ENCODE peak calls at places on chromosomes 1 and 21, in nine cellular contexts. One of them, this sample, is unnamed.

GRCh38 chr21:35048183-35048601 is 910 bp downstream of the RUNX1 start:
- DNase-seq in fibroblast of pulmonary artery: no peak
- DNase-seq in lower leg skin: no peak
- DNase-seq in thoracic aorta: no peak
- DNase-seq in CD8-positive, alpha-beta T cell: peak
- DNase-seq in OCI-LY7: peak
- DNase-seq in cardiac muscle cell: no peak
- DNase-seq in choroid plexus epithelial cell: no peak
- DNase-seq in neural progenitor cell: peak
- DNase-seq in this sample: no peak

GRCh38 chr21:16968436-16968835 is 544.4 kb upstream of the CXADR start:
- DNase-seq in fibroblast of pulmonary artery: no peak
- DNase-seq in lower leg skin: no peak
- DNase-seq in thoracic aorta: no peak
- DNase-seq in CD8-positive, alpha-beta T cell: no peak
- DNase-seq in OCI-LY7: no peak
- DNase-seq in cardiac muscle cell: no peak
- DNase-seq in choroid plexus epithelial cell: no peak
- DNase-seq in neural progenitor cell: no peak
- DNase-seq in this sample: no peak

GRCh38 chr1:205568469-205569361 is 63.1 kb downstream of the ELK4 start:
- DNase-seq in fibroblast of pulmonary artery: no peak
- DNase-seq in lower leg skin: no peak
- DNase-seq in thoracic aorta: no peak
- DNase-seq in CD8-positive, alpha-beta T cell: no peak
- DNase-seq in OCI-LY7: no peak
- DNase-seq in cardiac muscle cell: peak
- DNase-seq in choroid plexus epithelial cell: no peak
- DNase-seq in neural progenitor cell: peak
- DNase-seq in this sample: no peak

GRCh38 chr1:12408662-12409061 is 178.8 kb downstream of the VPS13D start:
- DNase-seq in fibroblast of pulmonary artery: no peak
- DNase-seq in lower leg skin: no peak
- DNase-seq in thoracic aorta: no peak
- DNase-seq in CD8-positive, alpha-beta T cell: no peak
- DNase-seq in OCI-LY7: no peak
- DNase-seq in cardiac muscle cell: no peak
- DNase-seq in choroid plexus epithelial cell: no peak
- DNase-seq in neural progenitor cell: no peak
- DNase-seq in this sample: no peak

GRCh38 chr1:55018395-55018794 is 19.7 kb downstream of the BSND start:
- DNase-seq in fibroblast of pulmonary artery: no peak
- DNase-seq in lower leg skin: no peak
- DNase-seq in thoracic aorta: no peak
- DNase-seq in CD8-positive, alpha-beta T cell: no peak
- DNase-seq in OCI-LY7: no peak
- DNase-seq in cardiac muscle cell: no peak
- DNase-seq in choroid plexus epithelial cell: no peak
- DNase-seq in neural progenitor cell: no peak
- DNase-seq in this sample: no peak

GRCh38 chr1:71565267-71565666 is 484.4 kb upstream of the ZRANB2 start:
- DNase-seq in fibroblast of pulmonary artery: peak
- DNase-seq in lower leg skin: no peak
- DNase-seq in thoracic aorta: no peak
- DNase-seq in CD8-positive, alpha-beta T cell: no peak
- DNase-seq in OCI-LY7: no peak
- DNase-seq in cardiac muscle cell: no peak
- DNase-seq in choroid plexus epithelial cell: no peak
- DNase-seq in neural progenitor cell: no peak
- DNase-seq in this sample: peak

GRCh38 chr1:14182801-14183200 is 415.7 kb upstream of the KAZN start:
- DNase-seq in fibroblast of pulmonary artery: no peak
- DNase-seq in lower leg skin: no peak
- DNase-seq in thoracic aorta: no peak
- DNase-seq in CD8-positive, alpha-beta T cell: no peak
- DNase-seq in OCI-LY7: peak
- DNase-seq in cardiac muscle cell: no peak
- DNase-seq in choroid plexus epithelial cell: no peak
- DNase-seq in neural progenitor cell: no peak
- DNase-seq in this sample: no peak

GRCh38 chr1:198291036-198291435 is 134.2 kb downstream of the NEK7 start:
- DNase-seq in fibroblast of pulmonary artery: no peak
- DNase-seq in lower leg skin: no peak
- DNase-seq in thoracic aorta: no peak
- DNase-seq in CD8-positive, alpha-beta T cell: no peak
- DNase-seq in OCI-LY7: no peak
- DNase-seq in cardiac muscle cell: peak
- DNase-seq in choroid plexus epithelial cell: peak
- DNase-seq in neural progenitor cell: peak
- DNase-seq in this sample: no peak

GRCh38 chr1:1000357-1001056 is 610 bp upstream of the HES4 start:
- DNase-seq in fibroblast of pulmonary artery: peak
- DNase-seq in lower leg skin: peak
- DNase-seq in thoracic aorta: no peak
- DNase-seq in CD8-positive, alpha-beta T cell: peak
- DNase-seq in OCI-LY7: no peak
- DNase-seq in cardiac muscle cell: peak
- DNase-seq in choroid plexus epithelial cell: peak
- DNase-seq in neural progenitor cell: peak
- DNase-seq in this sample: peak

GRCh38 chr1:200373811-200374231 is 36.0 kb downstream of the ZNF281 start:
- DNase-seq in fibroblast of pulmonary artery: no peak
- DNase-seq in lower leg skin: no peak
- DNase-seq in thoracic aorta: no peak
- DNase-seq in CD8-positive, alpha-beta T cell: no peak
- DNase-seq in OCI-LY7: peak
- DNase-seq in cardiac muscle cell: no peak
- DNase-seq in choroid plexus epithelial cell: no peak
- DNase-seq in neural progenitor cell: peak
- DNase-seq in this sample: no peak

GRCh38 chr1:10973956-10974881 is 38.2 kb upstream of the TARDBP start:
- DNase-seq in fibroblast of pulmonary artery: no peak
- DNase-seq in lower leg skin: no peak
- DNase-seq in thoracic aorta: no peak
- DNase-seq in CD8-positive, alpha-beta T cell: no peak
- DNase-seq in OCI-LY7: no peak
- DNase-seq in cardiac muscle cell: no peak
- DNase-seq in choroid plexus epithelial cell: no peak
- DNase-seq in neural progenitor cell: no peak
- DNase-seq in this sample: no peak

GRCh38 chr1:27551953-27552312 is 52.0 kb downstream of the AHDC1 start:
- DNase-seq in fibroblast of pulmonary artery: no peak
- DNase-seq in lower leg skin: no peak
- DNase-seq in thoracic aorta: no peak
- DNase-seq in CD8-positive, alpha-beta T cell: no peak
- DNase-seq in OCI-LY7: no peak
- DNase-seq in cardiac muscle cell: no peak
- DNase-seq in choroid plexus epithelial cell: no peak
- DNase-seq in neural progenitor cell: no peak
- DNase-seq in this sample: no peak

GRCh38 chr1:31812158-31812829 is 3.5 kb downstream of the SPOCD1 start:
- DNase-seq in fibroblast of pulmonary artery: no peak
- DNase-seq in lower leg skin: no peak
- DNase-seq in thoracic aorta: no peak
- DNase-seq in CD8-positive, alpha-beta T cell: no peak
- DNase-seq in OCI-LY7: no peak
- DNase-seq in cardiac muscle cell: no peak
- DNase-seq in choroid plexus epithelial cell: no peak
- DNase-seq in neural progenitor cell: no peak
- DNase-seq in this sample: no peak

GRCh38 chr1:183936009-183936408 is 101.5 kb downstream of the COLGALT2 start:
- DNase-seq in fibroblast of pulmonary artery: no peak
- DNase-seq in lower leg skin: no peak
- DNase-seq in thoracic aorta: no peak
- DNase-seq in CD8-positive, alpha-beta T cell: no peak
- DNase-seq in OCI-LY7: no peak
- DNase-seq in cardiac muscle cell: no peak
- DNase-seq in choroid plexus epithelial cell: no peak
- DNase-seq in neural progenitor cell: peak
- DNase-seq in this sample: no peak

GRCh38 chr21:16509466-16509865 is 779.7 kb downstream of the USP25 start:
- DNase-seq in fibroblast of pulmonary artery: no peak
- DNase-seq in lower leg skin: no peak
- DNase-seq in thoracic aorta: no peak
- DNase-seq in CD8-positive, alpha-beta T cell: no peak
- DNase-seq in OCI-LY7: no peak
- DNase-seq in cardiac muscle cell: no peak
- DNase-seq in choroid plexus epithelial cell: peak
- DNase-seq in neural progenitor cell: no peak
- DNase-seq in this sample: peak

GRCh38 chr1:8681911-8682310 is 135.5 kb downstream of the RERE start:
- DNase-seq in fibroblast of pulmonary artery: no peak
- DNase-seq in lower leg skin: no peak
- DNase-seq in thoracic aorta: no peak
- DNase-seq in CD8-positive, alpha-beta T cell: no peak
- DNase-seq in OCI-LY7: no peak
- DNase-seq in cardiac muscle cell: no peak
- DNase-seq in choroid plexus epithelial cell: no peak
- DNase-seq in neural progenitor cell: no peak
- DNase-seq in this sample: no peak

GRCh38 chr1:40740039-40740991 is 43.3 kb upstream of the KCNQ4 start:
- DNase-seq in fibroblast of pulmonary artery: peak
- DNase-seq in lower leg skin: no peak
- DNase-seq in thoracic aorta: no peak
- DNase-seq in CD8-positive, alpha-beta T cell: no peak
- DNase-seq in OCI-LY7: no peak
- DNase-seq in cardiac muscle cell: no peak
- DNase-seq in choroid plexus epithelial cell: peak
- DNase-seq in neural progenitor cell: no peak
- DNase-seq in this sample: peak

GRCh38 chr1:17438176-17438976 is 1.1 kb downstream of the RCC2 start:
- DNase-seq in fibroblast of pulmonary artery: peak
- DNase-seq in lower leg skin: no peak
- DNase-seq in thoracic aorta: peak
- DNase-seq in CD8-positive, alpha-beta T cell: peak
- DNase-seq in OCI-LY7: peak
- DNase-seq in cardiac muscle cell: peak
- DNase-seq in choroid plexus epithelial cell: peak
- DNase-seq in neural progenitor cell: peak
- DNase-seq in this sample: peak

DNA sequence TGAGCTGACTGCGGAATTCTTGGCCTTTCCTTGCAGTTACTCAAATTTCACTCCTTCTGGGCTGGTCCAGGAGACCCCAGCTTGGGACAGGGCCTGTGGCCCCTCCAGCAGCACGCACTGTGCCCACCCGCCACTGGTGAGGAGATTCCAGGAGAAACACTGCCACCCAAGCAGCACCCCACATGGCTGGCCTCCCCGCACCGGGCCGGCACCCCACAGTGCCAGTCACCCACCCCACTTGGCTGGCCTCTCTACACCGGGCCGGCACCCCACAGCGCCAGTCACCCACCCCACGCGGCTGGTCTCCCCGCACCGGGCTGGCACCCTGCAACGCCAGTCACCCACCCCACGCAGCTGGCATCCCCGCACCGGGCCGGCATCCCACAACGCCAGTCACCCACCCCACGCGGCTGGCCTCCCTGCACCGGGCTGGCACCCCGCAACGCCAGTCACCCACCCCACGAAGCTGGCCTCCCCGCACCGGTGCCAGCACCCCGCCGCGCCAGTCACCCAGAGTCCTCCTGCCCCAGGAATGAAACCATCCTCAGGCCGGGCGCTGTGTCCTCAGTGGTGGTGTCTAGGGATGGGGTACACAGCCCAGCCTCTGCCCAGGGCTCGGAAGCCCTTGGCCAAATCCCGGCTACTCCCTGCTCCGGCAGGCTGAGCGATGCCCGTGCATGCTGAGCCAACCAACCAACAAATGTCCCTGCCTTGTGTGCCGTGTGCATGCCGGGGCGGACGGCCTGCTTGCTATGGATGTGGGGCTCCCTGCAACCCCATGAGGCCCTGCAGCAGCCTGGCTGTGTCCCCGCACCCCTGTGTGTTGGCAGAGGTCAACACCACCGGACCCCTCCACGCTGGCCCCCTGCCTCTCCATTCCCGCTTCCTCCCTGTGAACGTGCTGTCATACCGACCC is 38.6 kb upstream of the TSPEAR start:
- DNase-seq in fibroblast of pulmonary artery: no peak
- DNase-seq in lower leg skin: no peak
- DNase-seq in thoracic aorta: no peak
- DNase-seq in CD8-positive, alpha-beta T cell: no peak
- DNase-seq in OCI-LY7: no peak
- DNase-seq in cardiac muscle cell: no peak
- DNase-seq in choroid plexus epithelial cell: no peak
- DNase-seq in neural progenitor cell: no peak
- DNase-seq in this sample: no peak
- H3K4me3 ChIP-seq in fibroblast of pulmonary artery: no peak
- H3K4me3 ChIP-seq in lower leg skin: no peak
- H3K4me3 ChIP-seq in thoracic aorta: no peak
- H3K4me3 ChIP-seq in CD8-positive, alpha-beta T cell: no peak
- H3K4me3 ChIP-seq in OCI-LY7: no peak
- H3K4me3 ChIP-seq in cardiac muscle cell: no peak
- H3K4me3 ChIP-seq in choroid plexus epithelial cell: no peak
- H3K4me3 ChIP-seq in neural progenitor cell: no peak
- H3K4me3 ChIP-seq in this sample: no peak

GRCh38 chr21:41611966-41612606 is 104.1 kb upstream of the TMPRSS2 start:
- DNase-seq in fibroblast of pulmonary artery: peak
- DNase-seq in lower leg skin: no peak
- DNase-seq in thoracic aorta: no peak
- DNase-seq in CD8-positive, alpha-beta T cell: no peak
- DNase-seq in OCI-LY7: peak
- DNase-seq in cardiac muscle cell: no peak
- DNase-seq in choroid plexus epithelial cell: peak
- DNase-seq in neural progenitor cell: peak
- DNase-seq in this sample: peak
- TF ChIP-seq CTCF in fibroblast of pulmonary artery: peak
- TF ChIP-seq CTCF in lower leg skin: no peak
- TF ChIP-seq CTCF in thoracic aorta: no peak
- TF ChIP-seq CTCF in CD8-positive, alpha-beta T cell: no peak
- TF ChIP-seq CTCF in OCI-LY7: no peak
- TF ChIP-seq CTCF in cardiac muscle cell: peak
- TF ChIP-seq CTCF in choroid plexus epithelial cell: peak
- TF ChIP-seq CTCF in neural progenitor cell: no peak
- TF ChIP-seq CTCF in this sample: peak

DNA sequence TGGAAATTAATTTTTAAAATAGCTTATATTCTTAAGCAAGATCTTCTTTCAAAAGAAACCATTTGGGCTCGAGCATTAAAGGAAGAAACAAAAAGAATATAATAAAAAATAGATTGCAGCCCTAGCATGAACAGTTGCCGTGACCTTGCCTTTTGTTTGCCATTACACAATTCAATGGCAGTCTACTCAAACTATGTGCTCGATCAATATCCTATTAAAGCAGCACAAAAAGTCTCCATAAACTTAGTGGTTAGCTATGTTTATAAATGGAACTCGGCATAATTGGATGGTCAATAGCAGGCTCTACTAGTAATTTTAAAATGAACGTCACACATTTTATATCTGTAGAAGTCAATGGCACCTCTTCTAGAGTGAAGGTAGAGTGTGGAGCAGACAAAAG is 256.5 kb downstream of the NFIA start:
- DNase-seq in fibroblast of pulmonary artery: no peak
- DNase-seq in lower leg skin: no peak
- DNase-seq in thoracic aorta: no peak
- DNase-seq in CD8-positive, alpha-beta T cell: no peak
- DNase-seq in OCI-LY7: no peak
- DNase-seq in cardiac muscle cell: no peak
- DNase-seq in choroid plexus epithelial cell: no peak
- DNase-seq in neural progenitor cell: no peak
- DNase-seq in this sample: no peak
- H3K4me3 ChIP-seq in fibroblast of pulmonary artery: no peak
- H3K4me3 ChIP-seq in lower leg skin: no peak
- H3K4me3 ChIP-seq in thoracic aorta: peak
- H3K4me3 ChIP-seq in CD8-positive, alpha-beta T cell: no peak
- H3K4me3 ChIP-seq in OCI-LY7: no peak
- H3K4me3 ChIP-seq in cardiac muscle cell: no peak
- H3K4me3 ChIP-seq in choroid plexus epithelial cell: no peak
- H3K4me3 ChIP-seq in neural progenitor cell: no peak
- H3K4me3 ChIP-seq in this sample: no peak

GRCh38 chr1:155175927-155176371 is 2.3 kb downstream of the TRIM46 start:
- DNase-seq in fibroblast of pulmonary artery: no peak
- DNase-seq in lower leg skin: no peak
- DNase-seq in thoracic aorta: no peak
- DNase-seq in CD8-positive, alpha-beta T cell: peak
- DNase-seq in OCI-LY7: peak
- DNase-seq in cardiac muscle cell: no peak
- DNase-seq in choroid plexus epithelial cell: no peak
- DNase-seq in neural progenitor cell: no peak
- DNase-seq in this sample: no peak
- TF ChIP-seq CTCF in fibroblast of pulmonary artery: no peak
- TF ChIP-seq CTCF in lower leg skin: no peak
- TF ChIP-seq CTCF in thoracic aorta: no peak
- TF ChIP-seq CTCF in CD8-positive, alpha-beta T cell: no peak
- TF ChIP-seq CTCF in OCI-LY7: no peak
- TF ChIP-seq CTCF in cardiac muscle cell: no peak
- TF ChIP-seq CTCF in choroid plexus epithelial cell: no peak
- TF ChIP-seq CTCF in neural progenitor cell: no peak
- TF ChIP-seq CTCF in this sample: no peak